ENCODE peak calls at places on chromosome 3, in seven cellular contexts. F, X, H, M, T, L and K are unnamed samples. For H3K4me1, the result is how much of the 10 kb centered on the place peaks cover.

GRCh38 chr3:49841126-49841525 is 15.2 kb downstream of the TRAIP start:
- DNase-seq in F (no peak), X (peak), H (no peak), M (no peak), T (peak), L (no peak), K (no peak)

GRCh38 chr3:154540950-154541604 is 111.1 kb upstream of the GPR149 start:
- DNase-seq in F (no peak), X (no peak), H (no peak), M (no peak), T (no peak), L (no peak), K (no peak)

GRCh38 chr3:49930922-49931321 is 1.3 kb upstream of the MON1A start:
- DNase-seq in F (no peak), X (peak), H (no peak), M (no peak), T (peak), L (no peak), K (no peak)

GRCh38 chr3:32243519-32243918 is 5.0 kb downstream of the CMTM8 start:
- DNase-seq in F (no peak), X (no peak), H (no peak), M (no peak), T (no peak), L (no peak), K (no peak)

GRCh38 chr3:149596136-149596770 is 61.6 kb downstream of the WWTR1 start:
- DNase-seq in F (no peak), X (no peak), H (peak), M (no peak), T (no peak), L (no peak), K (no peak)

GRCh38 chr3:168021737-168022450 is 73.8 kb downstream of the GOLIM4 start:
- DNase-seq in F (no peak), X (no peak), H (no peak), M (no peak), T (no peak), L (no peak), K (no peak)

GRCh38 chr3:170419301-170420087 is 826 bp downstream of the CLDN11 start:
- DNase-seq in F (no peak), X (peak), H (peak), M (no peak), T (peak), L (peak), K (no peak)

GRCh38 chr3:49659756-49660155 is 14.4 kb upstream of the APEH start:
- DNase-seq in F (no peak), X (no peak), H (no peak), M (no peak), T (no peak), L (no peak), K (no peak)

GRCh38 chr3:171876651-171877272 is 33.6 kb downstream of the TMEM212 start:
- DNase-seq in F (no peak), X (no peak), H (no peak), M (no peak), T (no peak), L (no peak), K (no peak)

GRCh38 chr3:15722877-15723623 is 74.7 kb downstream of the ANKRD28 start:
- DNase-seq in F (no peak), X (no peak), H (no peak), M (no peak), T (no peak), L (no peak), K (no peak)

GRCh38 chr3:194266658-194267005 is 84.5 kb downstream of the CPN2 start:
- DNase-seq in F (peak), X (no peak), H (no peak), M (no peak), T (no peak), L (no peak), K (no peak)

GRCh38 chr3:42702066-42702951 is at the start of gene HHATL:
- DNase-seq in F (peak), X (no peak), H (no peak), M (no peak), T (no peak), L (peak), K (peak)

GRCh38 chr3:43353393-43353792 is 67.1 kb downstream of the SNRK start:
- DNase-seq in F (no peak), X (no peak), H (no peak), M (no peak), T (no peak), L (no peak), K (no peak)

GRCh38 chr3:168996622-168997021 is 666.9 kb downstream of the MECOM start:
- DNase-seq in F (no peak), X (no peak), H (no peak), M (no peak), T (no peak), L (no peak), K (no peak)

GRCh38 chr3:134885877-134886621 is 91.0 kb downstream of the EPHB1 start:
- DNase-seq in F (no peak), X (no peak), H (no peak), M (no peak), T (peak), L (no peak), K (no peak)

GRCh38 chr3:55637906-55638635 is 151.0 kb upstream of the WNT5A start:
- DNase-seq in F (no peak), X (no peak), H (no peak), M (no peak), T (no peak), L (no peak), K (peak)

GRCh38 chr3:136251511-136251910 is 1.4 kb downstream of the PCCB start:
- DNase-seq in F (no peak), X (no peak), H (no peak), M (no peak), T (no peak), L (no peak), K (no peak)

GRCh38 chr3:62186967-62187366 is 186.4 kb downstream of the FEZF2 start:
- DNase-seq in F (no peak), X (peak), H (no peak), M (peak), T (peak), L (no peak), K (no peak)

GRCh38 chr3:196287066-196287404 is 491 bp downstream of the PCYT1A start:
- DNase-seq in F (no peak), X (no peak), H (peak), M (peak), T (peak), L (no peak), K (no peak)

GRCh38 chr3:66338927-66339326 is 118.1 kb downstream of the SLC25A26 start:
- DNase-seq in F (no peak), X (no peak), H (no peak), M (no peak), T (no peak), L (no peak), K (no peak)

GRCh38 chr3:124813541-124813940 is 73.6 kb downstream of the ITGB5 start:
- DNase-seq in F (no peak), X (no peak), H (no peak), M (no peak), T (no peak), L (no peak), K (no peak)
- H3K4me1 ChIP-seq in F (under half), X (under half), H (under half), M (half or more), T (under half), L (under half), K (under half)

GRCh38 chr3:174355505-174355904 is 503.6 kb upstream of the NAALADL2 start:
- DNase-seq in F (no peak), X (peak), H (no peak), M (no peak), T (peak), L (no peak), K (no peak)
- TF ChIP-seq CTCF in F (no peak), X (peak), H (peak), M (peak), T (peak), L (no peak), K (no peak)

GRCh38 chr3:152325136-152325535 is 56.4 kb downstream of the MBNL1 start:
- DNase-seq in F (no peak), X (no peak), H (no peak), M (no peak), T (no peak), L (no peak), K (no peak)
- H3K4me1 ChIP-seq in F (half or more), X (under half), H (under half), M (half or more), T (under half), L (half or more), K (under half)

GRCh38 chr3:76651784-76652183 is 388.1 kb upstream of the ROBO2 start:
- DNase-seq in F (no peak), X (peak), H (no peak), M (no peak), T (peak), L (no peak), K (no peak)

GRCh38 chr3:76643620-76644019 is 396.3 kb upstream of the ROBO2 start:
- DNase-seq in F (no peak), X (no peak), H (no peak), M (no peak), T (no peak), L (no peak), K (no peak)

GRCh38 chr3:76645724-76646123 is 394.2 kb upstream of the ROBO2 start:
- DNase-seq in F (no peak), X (no peak), H (no peak), M (no peak), T (no peak), L (no peak), K (no peak)

GRCh38 chr3:76652524-76652923 is 387.4 kb upstream of the ROBO2 start:
- DNase-seq in F (no peak), X (no peak), H (no peak), M (no peak), T (no peak), L (no peak), K (no peak)

DNA sequence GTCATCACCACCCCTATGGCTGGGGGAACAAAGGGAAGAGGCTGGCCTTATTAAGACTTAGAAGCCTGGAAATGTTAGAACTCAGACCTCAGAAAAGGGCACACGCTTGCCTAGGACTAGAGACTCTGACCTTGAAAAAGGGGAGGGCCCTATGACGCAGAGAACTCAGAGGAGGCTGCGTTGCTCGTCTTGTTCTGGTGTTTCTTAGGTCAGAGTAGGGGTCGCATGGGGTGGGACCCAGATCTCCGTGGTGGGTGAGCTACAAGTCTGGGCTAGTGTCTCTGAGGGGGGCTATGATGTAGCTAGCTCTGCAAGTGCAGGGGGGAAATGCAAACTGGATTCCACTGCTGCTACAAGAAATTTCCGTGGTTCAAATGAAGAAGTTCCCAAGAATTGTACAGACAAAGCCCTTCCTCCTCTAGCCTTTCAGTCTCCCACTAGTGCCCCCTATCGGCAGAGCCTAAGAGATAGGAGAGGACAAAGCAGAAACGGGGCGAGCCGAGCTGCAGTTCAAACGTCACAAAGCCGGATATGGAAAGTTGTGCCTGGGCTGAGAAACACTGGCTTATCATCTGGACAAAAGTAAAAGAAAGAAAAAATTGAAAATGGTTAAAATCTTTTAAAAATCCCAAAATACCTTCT is 392.9 kb upstream of the ROBO2 start:
- DNase-seq in F (no peak), X (peak), H (no peak), M (no peak), T (peak), L (no peak), K (no peak)
- TF ChIP-seq CTCF in F (no peak), X (peak), H (no peak), M (no peak), T (peak), L (no peak), K (no peak)

GRCh38 chr3:38238416-38239008 is 27.1 kb upstream of the SLC22A13 start:
- DNase-seq in F (no peak), X (no peak), H (no peak), M (no peak), T (no peak), L (no peak), K (no peak)

GRCh38 chr3:38232701-38233100 is 32.9 kb upstream of the SLC22A13 start:
- DNase-seq in F (no peak), X (no peak), H (no peak), M (no peak), T (no peak), L (no peak), K (no peak)

DNA sequence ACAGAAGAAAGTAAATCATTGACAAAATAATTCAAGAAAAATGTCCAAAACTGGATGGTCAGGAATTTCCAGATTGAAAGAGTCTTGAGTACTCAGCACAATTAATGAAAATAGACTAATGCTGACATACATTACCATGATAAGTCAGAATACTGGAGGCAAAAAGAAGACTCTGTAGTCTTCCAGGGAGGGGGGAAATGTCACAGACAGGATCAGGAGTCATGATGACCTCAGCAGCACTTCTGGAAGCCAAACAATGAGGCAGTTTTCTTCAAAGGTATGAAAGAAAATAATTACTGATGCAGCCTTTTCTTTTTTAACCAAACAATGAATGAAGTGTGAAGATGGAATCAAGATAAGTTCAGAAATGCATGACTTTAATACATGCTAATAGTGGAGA is 30.1 kb upstream of the SLC22A13 start:
- DNase-seq in F (no peak), X (no peak), H (no peak), M (no peak), T (no peak), L (no peak), K (no peak)
- H3K4me1 ChIP-seq in F (under half), X (under half), H (under half), M (under half), T (under half), L (under half), K (under half)

DNA sequence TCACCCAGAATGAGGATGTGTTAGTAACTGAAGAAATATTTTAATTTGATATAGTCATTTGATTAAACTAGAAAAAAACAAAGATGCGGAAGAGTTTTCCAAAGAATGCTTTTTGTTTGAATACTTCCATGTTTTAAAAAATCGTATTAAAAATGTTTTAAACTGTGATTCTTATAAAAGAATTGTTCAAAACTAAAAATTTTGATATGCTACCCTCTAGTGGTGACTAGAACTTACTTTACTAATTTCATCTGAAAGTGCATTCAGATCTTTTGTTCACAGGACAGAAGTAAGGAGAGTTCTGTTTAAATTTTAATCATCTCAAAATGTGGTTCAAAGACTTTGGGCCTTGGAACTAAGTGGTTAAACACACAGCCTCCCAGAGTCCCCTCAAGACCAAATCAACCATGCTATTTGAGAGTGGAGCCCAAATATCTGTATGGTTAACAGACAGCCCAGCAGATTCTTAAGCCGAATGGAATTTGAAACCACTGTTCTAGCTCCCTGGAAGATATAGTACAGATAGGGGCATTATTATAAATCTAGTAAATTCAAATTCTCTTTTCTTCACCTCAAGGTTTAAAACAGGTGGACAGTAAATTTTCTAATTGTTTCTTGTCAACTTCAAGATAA is 45.2 kb upstream of the SYNPR start:
- DNase-seq in F (no peak), X (peak), H (no peak), M (no peak), T (peak), L (no peak), K (no peak)
- TF ChIP-seq CTCF in F (no peak), X (peak), H (peak), M (peak), T (peak), L (no peak), K (no peak)

DNA sequence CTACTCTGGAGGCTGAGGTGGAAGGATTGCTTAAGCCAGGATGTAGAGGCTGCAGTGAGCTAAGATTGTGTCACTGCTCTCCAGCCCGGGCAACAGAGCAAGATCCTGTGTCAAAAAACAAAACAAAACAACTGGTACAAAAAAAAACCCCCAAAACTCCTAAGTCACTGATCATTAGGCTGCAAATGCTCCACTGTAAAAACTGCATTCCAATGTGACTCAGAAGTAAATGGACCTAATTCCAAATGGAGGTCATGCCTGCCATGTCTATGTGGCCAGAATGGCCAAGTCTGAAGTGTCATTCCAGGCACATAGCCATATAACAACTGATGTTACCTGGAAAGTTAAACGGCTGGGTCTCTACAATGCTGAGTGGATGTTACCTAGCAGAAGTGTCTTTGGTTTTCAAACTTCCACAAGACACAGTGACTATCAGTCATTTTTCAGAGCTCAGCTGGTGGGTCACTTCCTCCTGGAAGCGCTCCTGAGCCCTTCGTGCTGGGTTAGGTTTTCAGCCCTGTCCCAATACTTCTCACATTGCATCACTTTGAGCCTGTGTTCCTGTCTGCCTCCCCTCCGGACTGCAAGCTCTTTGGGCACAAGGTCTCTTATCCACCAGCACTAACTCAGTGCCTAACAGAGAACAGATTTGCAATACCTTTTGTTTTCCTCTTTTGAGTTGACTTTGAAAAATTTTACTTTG is 10.6 kb downstream of the FSTL1 start:
- DNase-seq in F (no peak), X (no peak), H (no peak), M (no peak), T (no peak), L (no peak), K (no peak)
- H3K4me1 ChIP-seq in F (half or more), X (under half), H (under half), M (half or more), T (under half), L (under half), K (under half)